ENCODE peak calls at places on chromosome 11, in seven cellular contexts. F is ovary, K is uterus, W is body of pancreas, L is Peyer's patch, G is brain microvascular endothelial cell, V is neural progenitor cell. S is an unnamed sample. For H3K36me3, the result is how much of the 10 kb centered on the place peaks cover.

GRCh38 chr11:58923300-58923788 is 15.9 kb upstream of the GLYATL1 start:
- DNase-seq in F (no peak), K (no peak), W (peak), L (no peak), G (peak), V (peak), S (no peak)

GRCh38 chr11:18650859-18651557 is 16.9 kb upstream of the SPTY2D1 start:
- DNase-seq in F (no peak), K (no peak), W (peak), L (peak), G (peak), V (peak), S (peak)

GRCh38 chr11:17352925-17353227 is 1.3 kb downstream of the NCR3LG1 start:
- DNase-seq in F (peak), K (peak), W (peak), L (peak), G (no peak), V (peak), S (peak)

GRCh38 chr11:119907122-119907933 is 178.3 kb upstream of the NECTIN1 start:
- DNase-seq in F (no peak), K (no peak), W (peak), L (no peak), G (no peak), V (no peak), S (peak)

GRCh38 chr11:129973809-129974208 is 28.8 kb downstream of the PRDM10 start:
- DNase-seq in F (no peak), K (no peak), W (peak), L (no peak), G (peak), V (peak), S (no peak)

GRCh38 chr11:127074151-127074761 is 73.7 kb upstream of the KIRREL3 start:
- DNase-seq in F (no peak), K (no peak), W (peak), L (no peak), G (peak), V (peak), S (peak)

GRCh38 chr11:13329670-13330401 is 52.2 kb downstream of the BMAL1 start:
- DNase-seq in F (no peak), K (no peak), W (peak), L (no peak), G (no peak), V (no peak), S (peak)

GRCh38 chr11:45511566-45511965 is 153.9 kb downstream of the CHST1 start:
- DNase-seq in F (no peak), K (no peak), W (no peak), L (no peak), G (no peak), V (no peak), S (peak)

GRCh38 chr11:88300888-88301477 is 36.6 kb downstream of the CTSC start:
- DNase-seq in F (no peak), K (no peak), W (no peak), L (no peak), G (no peak), V (peak), S (no peak)

GRCh38 chr11:17473071-17473744 is 3.4 kb downstream of the ABCC8 start:
- DNase-seq in F (no peak), K (no peak), W (peak), L (no peak), G (peak), V (peak), S (peak)

GRCh38 chr11:11265320-11265719 is 87.7 kb downstream of the CSNK2A3 start:
- DNase-seq in F (no peak), K (no peak), W (no peak), L (no peak), G (no peak), V (no peak), S (no peak)

GRCh38 chr11:68773521-68774187 is 22.3 kb upstream of the TESMIN start:
- DNase-seq in F (no peak), K (no peak), W (no peak), L (no peak), G (peak), V (no peak), S (no peak)

GRCh38 chr11:10666976-10667892 is 26.3 kb downstream of the IRAG1 start:
- DNase-seq in F (no peak), K (no peak), W (no peak), L (no peak), G (peak), V (no peak), S (no peak)

GRCh38 chr11:100972046-100972445 is 157.6 kb downstream of the PGR start:
- DNase-seq in F (no peak), K (no peak), W (no peak), L (no peak), G (no peak), V (no peak), S (no peak)

GRCh38 chr11:109033627-109034340 is 368.9 kb downstream of the DDX10 start:
- DNase-seq in F (no peak), K (no peak), W (no peak), L (no peak), G (peak), V (no peak), S (no peak)

GRCh38 chr11:20501971-20502370 is 97.4 kb upstream of the SLC6A5 start:
- DNase-seq in F (no peak), K (no peak), W (no peak), L (no peak), G (no peak), V (no peak), S (no peak)

GRCh38 chr11:61514050-61514917 is 5.7 kb downstream of the LRRC10B start:
- DNase-seq in F (no peak), K (no peak), W (no peak), L (no peak), G (no peak), V (peak), S (peak)

GRCh38 chr11:116719102-116719501 is 53.7 kb downstream of the BUD13 start:
- DNase-seq in F (no peak), K (no peak), W (no peak), L (no peak), G (no peak), V (no peak), S (no peak)

GRCh38 chr11:64146036-64146943 is 19.6 kb downstream of the MACROD1 start:
- DNase-seq in F (no peak), K (no peak), W (peak), L (peak), G (peak), V (peak), S (peak)

GRCh38 chr11:3077846-3078440 is 20.7 kb upstream of the CARS1 start:
- DNase-seq in F (no peak), K (no peak), W (no peak), L (no peak), G (no peak), V (no peak), S (no peak)

GRCh38 chr11:70268526-70268925 is 2.0 kb upstream of the PPFIA1 start:
- DNase-seq in F (no peak), K (no peak), W (no peak), L (no peak), G (no peak), V (no peak), S (no peak)

GRCh38 chr11:134362192-134362901 is 30.6 kb downstream of the GLB1L2 start:
- DNase-seq in F (peak), K (no peak), W (no peak), L (no peak), G (no peak), V (no peak), S (no peak)

GRCh38 chr11:35735903-35736302 is 73.3 kb downstream of the TRIM44 start:
- DNase-seq in F (no peak), K (no peak), W (peak), L (no peak), G (no peak), V (no peak), S (no peak)

GRCh38 chr11:32231909-32232493 is 141.1 kb downstream of the RCN1 start:
- DNase-seq in F (no peak), K (no peak), W (peak), L (no peak), G (peak), V (peak), S (peak)

GRCh38 chr11:95991101-95991500 is 67.2 kb upstream of the MTMR2 start:
- DNase-seq in F (no peak), K (no peak), W (no peak), L (no peak), G (no peak), V (no peak), S (no peak)

GRCh38 chr11:61900251-61900650 is 8.9 kb upstream of the FADS3 start:
- DNase-seq in F (no peak), K (no peak), W (no peak), L (no peak), G (no peak), V (no peak), S (no peak)

GRCh38 chr11:108084811-108085210 is 36.6 kb upstream of the ACAT1 start:
- DNase-seq in F (no peak), K (no peak), W (no peak), L (no peak), G (no peak), V (no peak), S (no peak)

DNA sequence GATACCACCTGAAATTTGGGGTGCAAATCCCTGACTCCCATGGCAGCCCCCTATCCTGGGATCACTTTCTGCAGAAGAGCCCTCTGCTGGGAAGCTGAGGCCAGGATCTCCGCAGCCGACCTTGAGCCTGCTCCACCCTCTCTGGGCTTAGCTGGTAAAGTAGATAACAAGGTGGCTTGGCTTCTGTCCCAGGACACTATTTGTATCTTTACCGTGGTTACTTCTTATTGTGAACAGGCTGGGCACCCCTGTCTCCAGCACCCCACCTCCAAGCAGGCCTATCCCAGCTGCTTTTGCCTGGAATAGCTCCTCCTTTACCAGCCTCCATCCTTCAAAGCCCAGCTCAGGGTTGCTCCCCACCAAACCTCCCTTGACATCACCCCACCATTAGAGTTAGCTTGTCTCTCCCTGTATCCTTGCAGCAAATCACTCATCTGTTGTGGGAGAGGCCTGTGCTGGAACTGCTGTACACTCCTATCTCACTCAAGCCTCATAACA is 35.2 kb upstream of the P2RY2 start:
- DNase-seq in F (peak), K (no peak), W (peak), L (no peak), G (no peak), V (no peak), S (no peak)
- TF ChIP-seq CTCF in F (no peak), K (no peak), W (no peak), L (peak), G (peak), V (peak), S (peak)

DNA sequence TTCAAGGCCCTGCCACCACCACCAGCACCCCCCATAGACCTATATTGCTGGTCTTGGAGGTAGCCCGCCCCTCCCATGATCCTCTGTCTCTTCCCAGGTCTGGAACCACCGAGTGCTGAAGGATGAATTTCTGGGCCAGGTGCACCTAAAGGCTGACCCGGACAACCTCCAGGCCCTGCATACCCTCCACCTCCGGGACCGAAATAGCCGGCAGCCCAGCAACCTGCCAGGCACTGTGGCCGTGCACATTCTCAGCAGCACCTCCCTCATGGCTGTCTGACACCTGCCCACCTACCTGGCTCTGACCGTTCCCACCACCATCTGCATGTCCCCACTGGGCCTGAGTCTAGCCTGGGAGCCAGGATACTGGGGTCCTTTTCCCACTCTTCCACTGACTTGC is 4.5 kb upstream of the MYO7A start:
- DNase-seq in F (no peak), K (no peak), W (no peak), L (no peak), G (no peak), V (no peak), S (no peak)
- H3K4me3 ChIP-seq in F (no peak), K (no peak), W (no peak), L (no peak), G (no peak), V (no peak), S (no peak)

DNA sequence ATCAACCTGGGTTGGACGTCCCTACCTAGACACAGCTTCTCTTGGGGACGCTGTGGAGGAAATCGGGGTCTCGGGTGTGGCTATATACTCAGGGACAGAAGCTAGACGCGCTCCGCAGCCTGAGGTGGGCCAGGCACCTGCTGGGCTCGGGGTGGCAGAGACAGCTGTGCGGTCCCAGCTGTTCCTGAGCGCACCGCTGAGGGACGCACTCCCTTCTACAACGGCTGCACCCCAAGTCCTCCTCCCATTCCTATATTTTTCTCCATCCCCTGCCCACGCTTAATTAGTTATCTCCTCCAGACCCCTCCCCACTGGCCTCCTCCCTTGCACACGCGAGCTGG is 188 bp upstream of the MTNR1B start:
- DNase-seq in F (no peak), K (no peak), W (no peak), L (no peak), G (no peak), V (no peak), S (no peak)
- H3K36me3 ChIP-seq in F (under half), K (under half), W (under half), L (under half), G (under half), V (under half), S (under half)

GRCh38 chr11:67020949-67021348 is 2.0 kb upstream of the SYT12 start:
- DNase-seq in F (no peak), K (no peak), W (no peak), L (no peak), G (no peak), V (no peak), S (no peak)
- TF ChIP-seq CTCF in F (no peak), K (no peak), W (no peak), L (no peak), G (no peak), V (no peak), S (no peak)

GRCh38 chr11:118529584-118530175 is 1.3 kb upstream of the TMEM25 start:
- DNase-seq in F (no peak), K (no peak), W (no peak), L (no peak), G (no peak), V (peak), S (no peak)
- H3K4me3 ChIP-seq in F (peak), K (no peak), W (no peak), L (peak), G (no peak), V (peak), S (peak)

GRCh38 chr11:1443737-1444136 is 42.8 kb downstream of the MOB2 start:
- DNase-seq in F (no peak), K (no peak), W (no peak), L (no peak), G (no peak), V (no peak), S (no peak)

GRCh38 chr11:1442807-1443366 is 43.7 kb downstream of the MOB2 start:
- DNase-seq in F (no peak), K (no peak), W (no peak), L (no peak), G (no peak), V (no peak), S (no peak)

GRCh38 chr11:1445741-1446445 is 40.7 kb downstream of the MOB2 start:
- DNase-seq in F (no peak), K (no peak), W (no peak), L (no peak), G (no peak), V (peak), S (peak)

GRCh38 chr11:1444823-1445422 is 41.7 kb downstream of the MOB2 start:
- DNase-seq in F (no peak), K (no peak), W (no peak), L (no peak), G (no peak), V (no peak), S (peak)

DNA sequence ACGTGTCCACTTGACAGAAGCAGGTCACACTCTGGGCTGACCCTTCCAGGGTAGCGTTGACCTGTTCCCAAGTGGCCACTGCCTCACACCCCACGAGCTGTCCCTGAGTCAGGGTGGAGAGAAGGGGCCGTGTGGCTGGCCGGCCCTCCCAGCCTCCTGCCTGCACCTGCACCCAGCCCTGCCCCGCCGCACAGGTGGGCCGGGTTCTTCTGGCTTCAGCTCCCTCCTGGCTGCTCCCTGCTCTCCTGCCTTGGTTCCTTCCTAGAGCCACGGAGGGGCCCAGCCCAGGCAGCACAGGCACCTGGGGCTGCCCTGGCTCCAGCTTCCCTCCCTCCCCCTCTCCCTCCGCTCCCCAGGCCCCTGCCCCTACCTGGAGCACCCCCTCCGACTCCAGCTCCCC is 42.3 kb downstream of the MOB2 start:
- DNase-seq in F (no peak), K (no peak), W (no peak), L (no peak), G (no peak), V (no peak), S (no peak)
- H3K36me3 ChIP-seq in F (under half), K (under half), W (under half), L (under half), G (under half), V (under half), S (under half)

GRCh38 chr11:122360875-122361274 is 244.9 kb upstream of the BLID start:
- DNase-seq in F (no peak), K (no peak), W (no peak), L (no peak), G (no peak), V (no peak), S (no peak)
- TF ChIP-seq CTCF in F (no peak), K (no peak), W (no peak), L (no peak), G (no peak), V (no peak), S (no peak)

GRCh38 chr11:66291706-66292542 is at the start of gene TMEM151A:
- DNase-seq in F (no peak), K (no peak), W (peak), L (no peak), G (no peak), V (peak), S (no peak)
- H3K4me3 ChIP-seq in F (peak), K (no peak), W (peak), L (peak), G (no peak), V (peak), S (peak)